ENCODE peak calls at places on chromosomes 6 and 20, in ten cellular contexts. D is OCI-LY7, K is fibroblast of pulmonary artery, I is tibial artery, T is endothelial cell, E is RWPE1, N is astrocyte of the spinal cord, V is cardiac muscle cell, H is neural crest cell, Q is osteoblast. B is an unnamed sample.

GRCh38 chr6:107064579-107065065 is 36.6 kb downstream of the MTRES1 start:
- DNase-seq in D (no peak), K (peak), I (no peak), T (no peak), E (no peak), N (peak), V (peak), H (no peak), Q (peak), B (peak)

GRCh38 chr6:28351493-28351925 is 1.8 kb downstream of the ZKSCAN3 start:
- DNase-seq in D (no peak), K (no peak), I (no peak), T (no peak), E (no peak), N (no peak), V (no peak), H (no peak), Q (no peak), B (no peak)

GRCh38 chr20:14497004-14497403 is 159.6 kb upstream of the FLRT3 start:
- DNase-seq in D (no peak), K (peak), I (no peak), T (no peak), E (no peak), N (no peak), V (no peak), H (no peak), Q (no peak), B (no peak)

GRCh38 chr20:32945710-32946221 is 58.5 kb downstream of the SUN5 start:
- DNase-seq in D (peak), K (peak), I (no peak), T (peak), E (peak), N (peak), V (peak), H (no peak), Q (peak), B (peak)

GRCh38 chr20:44219287-44219686 is 8.7 kb upstream of the OSER1 start:
- DNase-seq in D (no peak), K (no peak), I (no peak), T (no peak), E (no peak), N (no peak), V (no peak), H (no peak), Q (no peak), B (no peak)

GRCh38 chr6:96923871-96924493 is 546 bp upstream of the KLHL32 start:
- DNase-seq in D (no peak), K (no peak), I (no peak), T (no peak), E (peak), N (no peak), V (peak), H (no peak), Q (peak), B (peak)

GRCh38 chr6:151236668-151237401 is 2.9 kb upstream of the AKAP12 start:
- DNase-seq in D (no peak), K (no peak), I (no peak), T (no peak), E (no peak), N (no peak), V (no peak), H (no peak), Q (no peak), B (no peak)

GRCh38 chr6:73779943-73780342 is 83.9 kb downstream of the CD109 start:
- DNase-seq in D (no peak), K (no peak), I (no peak), T (no peak), E (no peak), N (no peak), V (no peak), H (no peak), Q (no peak), B (no peak)

GRCh38 chr6:150057501-150057951 is 11.4 kb downstream of the ULBP3 start:
- DNase-seq in D (no peak), K (no peak), I (no peak), T (no peak), E (no peak), N (no peak), V (no peak), H (no peak), Q (no peak), B (no peak)

GRCh38 chr20:23857954-23858565 is 21.5 kb downstream of the CST5 start:
- DNase-seq in D (no peak), K (no peak), I (no peak), T (no peak), E (no peak), N (no peak), V (no peak), H (peak), Q (no peak), B (no peak)

GRCh38 chr6:21769405-21769851 is 175.9 kb downstream of the SOX4 start:
- DNase-seq in D (no peak), K (peak), I (no peak), T (no peak), E (no peak), N (peak), V (peak), H (no peak), Q (peak), B (peak)

DNA sequence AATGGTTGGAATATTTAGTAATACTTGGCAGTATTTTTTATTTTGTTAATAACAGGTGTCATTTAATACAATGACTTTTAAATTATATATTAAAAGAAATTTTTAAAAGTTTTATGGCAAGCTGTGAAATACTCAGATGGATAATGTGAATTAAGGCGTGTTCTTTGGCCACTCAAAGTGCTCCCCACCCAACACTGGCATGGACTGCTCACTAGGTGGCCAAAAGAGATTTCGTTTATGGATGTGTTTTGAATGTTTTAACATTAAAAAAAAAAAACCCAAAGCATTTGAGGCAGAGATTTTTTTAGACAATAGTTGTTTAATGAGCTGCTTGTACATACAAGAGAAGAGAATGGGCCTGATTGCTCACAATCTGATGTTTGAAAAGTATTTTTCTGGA is 86.5 kb downstream of the QKI start:
- DNase-seq in D (no peak), K (no peak), I (no peak), T (no peak), E (no peak), N (no peak), V (no peak), H (no peak), Q (no peak), B (no peak)
- TF ChIP-seq CTCF in D (no peak), K (no peak), I (peak), T (no peak), E (no peak), N (no peak), V (no peak), H (peak), Q (no peak), B (no peak)

GRCh38 chr6:1498491-1499113 is 109.2 kb downstream of the FOXF2 start:
- DNase-seq in D (no peak), K (no peak), I (no peak), T (no peak), E (no peak), N (no peak), V (no peak), H (no peak), Q (no peak), B (peak)
- TF ChIP-seq CTCF in D (peak), K (peak), I (no peak), T (no peak), E (no peak), N (no peak), V (no peak), H (no peak), Q (peak), B (no peak)

GRCh38 chr6:134347916-134348805 is 30.2 kb upstream of the SGK1 start:
- DNase-seq in D (no peak), K (peak), I (peak), T (no peak), E (no peak), N (peak), V (peak), H (no peak), Q (peak), B (peak)
- TF ChIP-seq CTCF in D (no peak), K (no peak), I (no peak), T (no peak), E (no peak), N (no peak), V (no peak), H (no peak), Q (no peak), B (no peak)

DNA sequence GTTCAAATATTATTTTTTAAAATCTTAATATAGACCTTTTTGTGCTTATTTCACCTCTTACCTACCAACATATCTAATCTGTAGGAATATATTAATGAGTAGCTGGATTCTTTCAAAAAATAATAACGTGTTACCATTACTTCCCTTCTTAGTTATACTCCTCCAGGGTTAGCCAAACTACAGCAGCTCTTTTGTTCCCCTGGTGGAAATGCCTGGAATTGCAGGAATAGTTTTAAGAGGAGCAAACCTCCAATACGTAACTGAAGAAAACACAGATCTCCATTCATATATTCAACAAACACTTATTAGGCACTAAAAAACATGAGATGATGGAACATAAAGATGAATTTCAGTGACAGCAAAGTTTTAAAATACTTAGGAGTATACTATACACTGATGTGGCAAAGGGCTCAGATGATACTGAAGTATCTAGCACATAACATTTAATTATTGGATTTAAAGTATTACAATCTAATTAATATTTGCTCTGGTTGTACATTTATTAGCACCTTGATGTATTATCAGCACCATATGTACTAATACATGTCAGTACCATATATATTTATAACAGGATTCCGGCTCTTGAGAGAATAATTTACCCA is 78.3 kb downstream of the TBX18 start:
- DNase-seq in D (peak), K (no peak), I (no peak), T (no peak), E (peak), N (no peak), V (no peak), H (peak), Q (no peak), B (no peak)
- TF ChIP-seq CTCF in D (peak), K (peak), I (peak), T (peak), E (peak), N (peak), V (peak), H (peak), Q (no peak), B (peak)

GRCh38 chr6:133951881-133952814 is 876 bp upstream of the TBPL1 start:
- DNase-seq in D (peak), K (peak), I (peak), T (peak), E (peak), N (peak), V (peak), H (peak), Q (peak), B (peak)
- TF ChIP-seq CTCF in D (peak), K (peak), I (peak), T (peak), E (peak), N (peak), V (peak), H (peak), Q (peak), B (peak)

GRCh38 chr20:35296101-35296554 is 3.9 kb upstream of the FAM83C start:
- DNase-seq in D (no peak), K (no peak), I (no peak), T (no peak), E (no peak), N (no peak), V (no peak), H (no peak), Q (peak), B (no peak)

GRCh38 chr20:35295674-35296073 is 3.4 kb upstream of the FAM83C start:
- DNase-seq in D (no peak), K (no peak), I (no peak), T (no peak), E (no peak), N (no peak), V (no peak), H (no peak), Q (peak), B (no peak)

GRCh38 chr20:35297740-35298139 is 5.5 kb upstream of the FAM83C start:
- DNase-seq in D (no peak), K (no peak), I (no peak), T (no peak), E (no peak), N (no peak), V (no peak), H (no peak), Q (peak), B (no peak)

GRCh38 chr20:35298264-35298663 is 6.0 kb upstream of the FAM83C start:
- DNase-seq in D (no peak), K (no peak), I (no peak), T (no peak), E (no peak), N (no peak), V (no peak), H (no peak), Q (peak), B (no peak)

GRCh38 chr20:35297153-35297552 is 4.9 kb upstream of the FAM83C start:
- DNase-seq in D (no peak), K (no peak), I (no peak), T (no peak), E (no peak), N (no peak), V (no peak), H (no peak), Q (peak), B (peak)
- TF ChIP-seq CTCF in D (no peak), K (no peak), I (no peak), T (no peak), E (no peak), N (peak), V (no peak), H (no peak), Q (no peak), B (no peak)

DNA sequence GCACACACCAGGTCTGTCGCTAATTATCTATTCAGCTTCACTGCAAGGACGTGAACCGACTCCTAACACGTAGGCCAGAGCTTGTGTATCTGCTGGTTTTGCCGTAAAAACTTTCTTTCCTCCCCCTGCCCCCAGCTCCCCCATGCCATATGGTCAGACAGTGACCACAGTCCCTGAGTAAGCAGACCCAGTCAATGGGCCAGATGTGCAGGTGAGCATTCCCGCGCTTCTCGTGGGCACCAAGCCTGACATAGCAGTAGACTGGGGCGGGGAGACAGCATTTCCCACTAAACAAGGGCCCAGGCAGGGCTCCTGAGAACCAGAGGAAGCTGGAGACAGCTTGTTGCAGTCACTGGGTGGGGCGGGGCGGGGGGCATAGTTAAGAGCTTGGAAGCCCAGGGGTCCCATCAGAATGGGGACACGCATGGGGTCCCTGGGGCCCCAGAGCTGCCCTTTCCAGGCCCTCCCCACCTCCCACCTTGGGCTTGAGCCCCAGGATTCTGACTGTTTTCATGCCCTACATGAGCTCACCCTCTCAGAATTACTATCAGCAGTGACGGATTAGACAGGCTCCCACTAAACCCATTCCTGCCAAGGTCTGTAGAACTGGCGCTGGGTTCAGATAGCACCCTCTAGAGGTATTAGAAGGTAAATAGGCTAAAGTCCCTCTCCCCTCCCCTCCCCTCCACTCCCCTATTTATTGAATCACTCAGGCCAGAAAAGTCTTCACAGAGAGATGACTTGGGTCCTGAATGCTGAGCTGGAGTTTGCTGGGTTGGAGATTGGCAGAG is 51.8 kb downstream of the CDH26 start:
- DNase-seq in D (no peak), K (no peak), I (no peak), T (no peak), E (no peak), N (no peak), V (no peak), H (no peak), Q (no peak), B (no peak)
- TF ChIP-seq CTCF in D (peak), K (no peak), I (no peak), T (peak), E (no peak), N (no peak), V (peak), H (peak), Q (no peak), B (peak)

DNA sequence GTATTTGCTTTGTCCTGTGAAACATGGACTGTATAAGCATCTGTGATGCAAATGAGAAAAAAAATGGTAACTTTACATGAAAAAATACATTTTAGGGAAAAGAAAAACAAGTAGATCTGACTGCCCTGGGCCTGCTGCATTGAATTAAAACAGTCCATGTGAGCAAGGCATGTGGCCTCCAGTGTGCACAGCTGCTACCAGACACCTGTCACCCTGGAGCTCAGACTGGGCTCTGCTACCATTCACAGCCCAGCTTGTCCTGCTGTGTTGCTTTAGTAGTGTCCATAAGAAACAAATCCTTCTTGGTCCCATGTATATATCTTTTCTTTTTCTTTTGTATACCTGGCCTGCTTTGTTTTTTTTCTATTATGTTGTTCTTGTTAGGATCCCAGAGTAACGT is 315.9 kb downstream of the NKAIN2 start:
- DNase-seq in D (no peak), K (no peak), I (no peak), T (no peak), E (no peak), N (no peak), V (no peak), H (no peak), Q (no peak), B (no peak)
- TF ChIP-seq CTCF in D (no peak), K (no peak), I (no peak), T (no peak), E (no peak), N (no peak), V (no peak), H (no peak), Q (no peak), B (no peak)